ENCODE peak calls at places on chromosomes 16 and 17, in seven cellular contexts. One of them, this sample, is unnamed.

GRCh38 chr16:46736695-46737094 is 11.4 kb downstream of the MYLK3 start:
- DNase-seq in stimulated activated naive B cell treated with anti-CD40 and anti-IgM and Interleukin-4, amounts not matched to agents 10 μg/mL and 1 μg/mL and 100 μg/mL, for 72 hours: no peak
- DNase-seq in kidney glomerular epithelial cell: no peak
- DNase-seq in activated CD8-positive, alpha-beta memory T cell treated with anti-CD3 and anti-CD28 coated beads for 1 hour: no peak
- DNase-seq in anterior cingulate cortex: no peak
- DNase-seq in stimulated activated CD8-positive, alpha-beta memory T cell treated with anti-CD3 and anti-CD28 coated beads, Interleukin-7, amount 100 ng/mL, for 24 hours: no peak
- DNase-seq in AG20443: peak
- DNase-seq in this sample: no peak

GRCh38 chr16:67656344-67657016 is 3.6 kb downstream of the ACD start:
- DNase-seq in stimulated activated naive B cell treated with anti-CD40 and anti-IgM and Interleukin-4, amounts not matched to agents 10 μg/mL and 1 μg/mL and 100 μg/mL, for 72 hours: no peak
- DNase-seq in kidney glomerular epithelial cell: no peak
- DNase-seq in activated CD8-positive, alpha-beta memory T cell treated with anti-CD3 and anti-CD28 coated beads for 1 hour: no peak
- DNase-seq in anterior cingulate cortex: no peak
- DNase-seq in stimulated activated CD8-positive, alpha-beta memory T cell treated with anti-CD3 and anti-CD28 coated beads, Interleukin-7, amount 100 ng/mL, for 24 hours: no peak
- DNase-seq in AG20443: no peak
- DNase-seq in this sample: no peak

GRCh38 chr17:57810740-57811632 is 38.9 kb downstream of the MRPS23 start:
- DNase-seq in stimulated activated naive B cell treated with anti-CD40 and anti-IgM and Interleukin-4, amounts not matched to agents 10 μg/mL and 1 μg/mL and 100 μg/mL, for 72 hours: no peak
- DNase-seq in kidney glomerular epithelial cell: peak
- DNase-seq in activated CD8-positive, alpha-beta memory T cell treated with anti-CD3 and anti-CD28 coated beads for 1 hour: no peak
- DNase-seq in anterior cingulate cortex: no peak
- DNase-seq in stimulated activated CD8-positive, alpha-beta memory T cell treated with anti-CD3 and anti-CD28 coated beads, Interleukin-7, amount 100 ng/mL, for 24 hours: no peak
- DNase-seq in AG20443: peak
- DNase-seq in this sample: no peak

GRCh38 chr17:40622509-40622928 is 25.1 kb downstream of the SMARCE1 start:
- DNase-seq in stimulated activated naive B cell treated with anti-CD40 and anti-IgM and Interleukin-4, amounts not matched to agents 10 μg/mL and 1 μg/mL and 100 μg/mL, for 72 hours: no peak
- DNase-seq in kidney glomerular epithelial cell: no peak
- DNase-seq in activated CD8-positive, alpha-beta memory T cell treated with anti-CD3 and anti-CD28 coated beads for 1 hour: no peak
- DNase-seq in anterior cingulate cortex: no peak
- DNase-seq in stimulated activated CD8-positive, alpha-beta memory T cell treated with anti-CD3 and anti-CD28 coated beads, Interleukin-7, amount 100 ng/mL, for 24 hours: no peak
- DNase-seq in AG20443: no peak
- DNase-seq in this sample: no peak

GRCh38 chr17:37294888-37295287 is 80.9 kb upstream of the C17orf78 start:
- DNase-seq in stimulated activated naive B cell treated with anti-CD40 and anti-IgM and Interleukin-4, amounts not matched to agents 10 μg/mL and 1 μg/mL and 100 μg/mL, for 72 hours: no peak
- DNase-seq in kidney glomerular epithelial cell: no peak
- DNase-seq in activated CD8-positive, alpha-beta memory T cell treated with anti-CD3 and anti-CD28 coated beads for 1 hour: no peak
- DNase-seq in anterior cingulate cortex: no peak
- DNase-seq in stimulated activated CD8-positive, alpha-beta memory T cell treated with anti-CD3 and anti-CD28 coated beads, Interleukin-7, amount 100 ng/mL, for 24 hours: no peak
- DNase-seq in AG20443: no peak
- DNase-seq in this sample: no peak

GRCh38 chr17:71149607-71150006 is 971.2 kb upstream of the SOX9 start:
- DNase-seq in stimulated activated naive B cell treated with anti-CD40 and anti-IgM and Interleukin-4, amounts not matched to agents 10 μg/mL and 1 μg/mL and 100 μg/mL, for 72 hours: no peak
- DNase-seq in kidney glomerular epithelial cell: no peak
- DNase-seq in activated CD8-positive, alpha-beta memory T cell treated with anti-CD3 and anti-CD28 coated beads for 1 hour: no peak
- DNase-seq in anterior cingulate cortex: no peak
- DNase-seq in stimulated activated CD8-positive, alpha-beta memory T cell treated with anti-CD3 and anti-CD28 coated beads, Interleukin-7, amount 100 ng/mL, for 24 hours: no peak
- DNase-seq in AG20443: no peak
- DNase-seq in this sample: no peak

GRCh38 chr17:6755731-6756184 is at the start of gene XAF1:
- DNase-seq in stimulated activated naive B cell treated with anti-CD40 and anti-IgM and Interleukin-4, amounts not matched to agents 10 μg/mL and 1 μg/mL and 100 μg/mL, for 72 hours: peak
- DNase-seq in kidney glomerular epithelial cell: no peak
- DNase-seq in activated CD8-positive, alpha-beta memory T cell treated with anti-CD3 and anti-CD28 coated beads for 1 hour: peak
- DNase-seq in anterior cingulate cortex: no peak
- DNase-seq in stimulated activated CD8-positive, alpha-beta memory T cell treated with anti-CD3 and anti-CD28 coated beads, Interleukin-7, amount 100 ng/mL, for 24 hours: no peak
- DNase-seq in AG20443: peak
- DNase-seq in this sample: peak

GRCh38 chr17:37458805-37459204 is 30.9 kb upstream of the DUSP14 start:
- DNase-seq in stimulated activated naive B cell treated with anti-CD40 and anti-IgM and Interleukin-4, amounts not matched to agents 10 μg/mL and 1 μg/mL and 100 μg/mL, for 72 hours: no peak
- DNase-seq in kidney glomerular epithelial cell: peak
- DNase-seq in activated CD8-positive, alpha-beta memory T cell treated with anti-CD3 and anti-CD28 coated beads for 1 hour: no peak
- DNase-seq in anterior cingulate cortex: no peak
- DNase-seq in stimulated activated CD8-positive, alpha-beta memory T cell treated with anti-CD3 and anti-CD28 coated beads, Interleukin-7, amount 100 ng/mL, for 24 hours: no peak
- DNase-seq in AG20443: peak
- DNase-seq in this sample: no peak

GRCh38 chr16:17331071-17331521 is 139.7 kb downstream of the XYLT1 start:
- DNase-seq in stimulated activated naive B cell treated with anti-CD40 and anti-IgM and Interleukin-4, amounts not matched to agents 10 μg/mL and 1 μg/mL and 100 μg/mL, for 72 hours: no peak
- DNase-seq in kidney glomerular epithelial cell: no peak
- DNase-seq in activated CD8-positive, alpha-beta memory T cell treated with anti-CD3 and anti-CD28 coated beads for 1 hour: no peak
- DNase-seq in anterior cingulate cortex: no peak
- DNase-seq in stimulated activated CD8-positive, alpha-beta memory T cell treated with anti-CD3 and anti-CD28 coated beads, Interleukin-7, amount 100 ng/mL, for 24 hours: no peak
- DNase-seq in AG20443: peak
- DNase-seq in this sample: no peak

GRCh38 chr17:50946891-50947843 is 81.0 kb upstream of the TOB1 start:
- DNase-seq in stimulated activated naive B cell treated with anti-CD40 and anti-IgM and Interleukin-4, amounts not matched to agents 10 μg/mL and 1 μg/mL and 100 μg/mL, for 72 hours: no peak
- DNase-seq in kidney glomerular epithelial cell: no peak
- DNase-seq in activated CD8-positive, alpha-beta memory T cell treated with anti-CD3 and anti-CD28 coated beads for 1 hour: no peak
- DNase-seq in anterior cingulate cortex: no peak
- DNase-seq in stimulated activated CD8-positive, alpha-beta memory T cell treated with anti-CD3 and anti-CD28 coated beads, Interleukin-7, amount 100 ng/mL, for 24 hours: no peak
- DNase-seq in AG20443: no peak
- DNase-seq in this sample: no peak

GRCh38 chr16:57000271-57001025 is 11.1 kb downstream of the NLRC5 start:
- DNase-seq in stimulated activated naive B cell treated with anti-CD40 and anti-IgM and Interleukin-4, amounts not matched to agents 10 μg/mL and 1 μg/mL and 100 μg/mL, for 72 hours: peak
- DNase-seq in kidney glomerular epithelial cell: peak
- DNase-seq in activated CD8-positive, alpha-beta memory T cell treated with anti-CD3 and anti-CD28 coated beads for 1 hour: no peak
- DNase-seq in anterior cingulate cortex: no peak
- DNase-seq in stimulated activated CD8-positive, alpha-beta memory T cell treated with anti-CD3 and anti-CD28 coated beads, Interleukin-7, amount 100 ng/mL, for 24 hours: no peak
- DNase-seq in AG20443: peak
- DNase-seq in this sample: no peak